ENCODE peak calls at places on chromosomes 6 and 20, in ten cellular contexts. L is GM04503; V is GM13976; R is SK-MEL-5; P is GM03348; T is fibroblast of lung; X is epithelial cell of esophagus; F is endothelial cell; G is mesendoderm; C is activated T-cell treated with anti-CD3 and anti-CD28 coated beads, Interleukin-2, amount 50 U/mL, for 1 hour. K is an unnamed sample.
A peak's percentile ranks its signal among the peaks of the same experiment; 100 is the strongest.

GRCh38 chr6:150204705-150205472 is 62.0 kb downstream of the PPP1R14C start:
- DNase-seq in L (no peak), V (no peak), R (no peak), P (no peak), T (no peak), X (peak; percentile 43), F (no peak), G (no peak), C (no peak), K (no peak)

GRCh38 chr6:134021396-134022122 is 30.9 kb downstream of the SLC2A12 start:
- DNase-seq in L (no peak), V (no peak), R (peak; percentile 13), P (no peak), T (no peak), X (no peak), F (no peak), G (no peak), C (no peak), K (no peak)

GRCh38 chr20:57399587-57400261 is 8.5 kb downstream of the RBM38 start:
- DNase-seq in L (no peak), V (peak; percentile 86), R (no peak), P (no peak), T (peak; percentile 20), X (no peak), F (no peak), G (no peak), C (no peak), K (peak; percentile 61)

GRCh38 chr20:24616258-24617079 is 147.0 kb downstream of the SYNDIG1 start:
- DNase-seq in L (no peak), V (no peak), R (no peak), P (no peak), T (no peak), X (no peak), F (no peak), G (no peak), C (no peak), K (no peak)

GRCh38 chr6:1561355-1561754 is 48.4 kb upstream of the FOXC1 start:
- DNase-seq in L (no peak), V (no peak), R (no peak), P (no peak), T (no peak), X (no peak), F (no peak), G (peak; percentile 71), C (no peak), K (no peak)

GRCh38 chr6:84575264-84575663 is 189.1 kb downstream of the TBX18 start:
- DNase-seq in L (peak; percentile 45), V (no peak), R (no peak), P (peak; percentile 20), T (peak; percentile 81), X (peak; percentile 25), F (no peak), G (no peak), C (no peak), K (peak; percentile 73)

GRCh38 chr6:36820700-36821580 is 18.3 kb downstream of the CPNE5 start:
- DNase-seq in L (peak; percentile 17), V (no peak), R (peak; percentile 90), P (no peak), T (peak; percentile 62), X (peak; percentile 60), F (no peak), G (peak; percentile 78), C (no peak), K (peak; percentile 66)

GRCh38 chr6:3194535-3195376 is 32.7 kb downstream of the TUBB2B start:
- DNase-seq in L (no peak), V (peak; percentile 62), R (peak; percentile 92), P (no peak), T (peak; percentile 79), X (no peak), F (peak; percentile 61), G (peak; percentile 94), C (no peak), K (no peak)

GRCh38 chr6:14476793-14477531 is 359.4 kb downstream of the CD83 start:
- DNase-seq in L (peak; percentile 84), V (no peak), R (peak; percentile 43), P (peak; percentile 86), T (peak; percentile 95), X (no peak), F (no peak), G (no peak), C (no peak), K (peak; percentile 90)